ENCODE peak calls at places on chromosomes 1 and 21, in five cellular contexts. V is sigmoid colon, H is transverse colon, G is ascending aorta, E is ovary. Q is an unnamed sample. For H3K4me1 and H3K9me3, the result is how much of the 10 kb centered on the place peaks cover.

GRCh38 chr1:38173848-38174247 is 127.3 kb upstream of the POU3F1 start:
- DNase-seq in V (no peak), H (no peak), G (no peak), E (no peak), Q (no peak)

GRCh38 chr1:21317035-21317689 is 26.9 kb upstream of the ECE1 start:
- DNase-seq in V (peak), H (peak), G (peak), E (peak), Q (peak)

GRCh38 chr21:41715649-41716321 is 51.1 kb downstream of the RIPK4 start:
- DNase-seq in V (no peak), H (peak), G (no peak), E (no peak), Q (no peak)

GRCh38 chr1:190183588-190183987 is 294.1 kb downstream of the BRINP3 start:
- DNase-seq in V (no peak), H (no peak), G (no peak), E (no peak), Q (no peak)

GRCh38 chr1:2541619-2542246 is 11.7 kb upstream of the HES5 start:
- DNase-seq in V (no peak), H (peak), G (no peak), E (no peak), Q (peak)

GRCh38 chr1:168636642-168637111 is 60.3 kb downstream of the XCL1 start:
- DNase-seq in V (peak), H (no peak), G (no peak), E (no peak), Q (no peak)

GRCh38 chr1:1788646-1789431 is 10.6 kb upstream of the NADK start:
- DNase-seq in V (no peak), H (peak), G (no peak), E (no peak), Q (peak)

GRCh38 chr1:208132287-208132882 is 111.8 kb downstream of the PLXNA2 start:
- DNase-seq in V (peak), H (peak), G (no peak), E (peak), Q (peak)

GRCh38 chr1:53371121-53371666 is 43.3 kb upstream of the LRP8 start:
- DNase-seq in V (no peak), H (no peak), G (no peak), E (no peak), Q (no peak)

GRCh38 chr1:61808968-61809367 is 66.7 kb downstream of the PATJ start:
- DNase-seq in V (no peak), H (no peak), G (no peak), E (no peak), Q (no peak)

GRCh38 chr1:96962807-96963206 is 241.2 kb downstream of the PTBP2 start:
- DNase-seq in V (no peak), H (no peak), G (no peak), E (no peak), Q (no peak)

GRCh38 chr1:71377886-71378285 is 297.1 kb upstream of the ZRANB2 start:
- DNase-seq in V (no peak), H (no peak), G (no peak), E (no peak), Q (no peak)

GRCh38 chr1:30977105-30977504 is 68.5 kb upstream of the SDC3 start:
- DNase-seq in V (no peak), H (no peak), G (no peak), E (no peak), Q (no peak)

GRCh38 chr21:44989538-44989888 is 49.7 kb downstream of the SLX9 start:
- DNase-seq in V (peak), H (no peak), G (no peak), E (peak), Q (no peak)

GRCh38 chr1:43754892-43755291 is 47.6 kb downstream of the ST3GAL3 start:
- DNase-seq in V (no peak), H (no peak), G (no peak), E (no peak), Q (no peak)

GRCh38 chr1:1433804-1434130 is 1.7 kb upstream of the VWA1 start:
- DNase-seq in V (no peak), H (no peak), G (no peak), E (peak), Q (no peak)

GRCh38 chr1:3676581-3677410 is 24.5 kb downstream of the TP73 start:
- DNase-seq in V (no peak), H (no peak), G (no peak), E (no peak), Q (no peak)

GRCh38 chr21:33313183-33313582 is 11.6 kb upstream of the IFNAR1 start:
- DNase-seq in V (no peak), H (no peak), G (no peak), E (no peak), Q (no peak)

GRCh38 chr1:60762176-60762575 is 320.2 kb upstream of the NFIA start:
- DNase-seq in V (no peak), H (no peak), G (no peak), E (no peak), Q (no peak)

GRCh38 chr1:39529901-39530535 is 38.6 kb downstream of the BMP8A start:
- DNase-seq in V (no peak), H (no peak), G (no peak), E (no peak), Q (no peak)

GRCh38 chr1:71054281-71054731 is 6.7 kb upstream of the PTGER3 start:
- DNase-seq in V (no peak), H (no peak), G (no peak), E (no peak), Q (no peak)

GRCh38 chr1:116569776-116570357 is 959 bp downstream of the CD58 start:
- DNase-seq in V (peak), H (peak), G (no peak), E (peak), Q (peak)

GRCh38 chr1:231315887-231316286 is 21.8 kb downstream of the EXOC8 start:
- DNase-seq in V (no peak), H (peak), G (no peak), E (no peak), Q (peak)

GRCh38 chr1:13605159-13605558 is 21.5 kb downstream of the PDPN start:
- DNase-seq in V (no peak), H (no peak), G (no peak), E (no peak), Q (no peak)

GRCh38 chr1:209250970-209251636 is 332.4 kb upstream of the CAMK1G start:
- DNase-seq in V (no peak), H (no peak), G (no peak), E (no peak), Q (no peak)

GRCh38 chr1:230145953-230146476 is 79.0 kb downstream of the GALNT2 start:
- DNase-seq in V (no peak), H (no peak), G (no peak), E (no peak), Q (no peak)

GRCh38 chr1:230188826-230189225 is 121.8 kb downstream of the GALNT2 start:
- DNase-seq in V (no peak), H (no peak), G (no peak), E (no peak), Q (no peak)

GRCh38 chr1:23530089-23530749 is 814 bp downstream of the E2F2 start:
- DNase-seq in V (no peak), H (peak), G (no peak), E (no peak), Q (no peak)

GRCh38 chr1:13590486-13590885 is 6.9 kb downstream of the PDPN start:
- DNase-seq in V (no peak), H (no peak), G (no peak), E (no peak), Q (no peak)

GRCh38 chr1:11746092-11746491 is 10.2 kb downstream of the AGTRAP start:
- DNase-seq in V (no peak), H (no peak), G (no peak), E (no peak), Q (peak)

GRCh38 chr21:16624468-16625102 is 888.3 kb upstream of the CXADR start:
- DNase-seq in V (no peak), H (no peak), G (no peak), E (no peak), Q (no peak)

GRCh38 chr1:7525664-7526063 is 245.4 kb upstream of the VAMP3 start:
- DNase-seq in V (no peak), H (no peak), G (no peak), E (no peak), Q (no peak)

GRCh38 chr1:109762039-109762585 is 1.6 kb downstream of the EPS8L3 start:
- DNase-seq in V (no peak), H (peak), G (no peak), E (peak), Q (peak)

GRCh38 chr1:70034403-70034802 is 171.0 kb downstream of the LRRC40 start:
- DNase-seq in V (no peak), H (no peak), G (no peak), E (no peak), Q (no peak)

GRCh38 chr1:64922336-64922735 is 44.0 kb downstream of the JAK1 start:
- DNase-seq in V (no peak), H (no peak), G (no peak), E (no peak), Q (no peak)
- H3K4me1 ChIP-seq in V (under half), H (under half), G (under half), E (under half), Q (under half)

DNA sequence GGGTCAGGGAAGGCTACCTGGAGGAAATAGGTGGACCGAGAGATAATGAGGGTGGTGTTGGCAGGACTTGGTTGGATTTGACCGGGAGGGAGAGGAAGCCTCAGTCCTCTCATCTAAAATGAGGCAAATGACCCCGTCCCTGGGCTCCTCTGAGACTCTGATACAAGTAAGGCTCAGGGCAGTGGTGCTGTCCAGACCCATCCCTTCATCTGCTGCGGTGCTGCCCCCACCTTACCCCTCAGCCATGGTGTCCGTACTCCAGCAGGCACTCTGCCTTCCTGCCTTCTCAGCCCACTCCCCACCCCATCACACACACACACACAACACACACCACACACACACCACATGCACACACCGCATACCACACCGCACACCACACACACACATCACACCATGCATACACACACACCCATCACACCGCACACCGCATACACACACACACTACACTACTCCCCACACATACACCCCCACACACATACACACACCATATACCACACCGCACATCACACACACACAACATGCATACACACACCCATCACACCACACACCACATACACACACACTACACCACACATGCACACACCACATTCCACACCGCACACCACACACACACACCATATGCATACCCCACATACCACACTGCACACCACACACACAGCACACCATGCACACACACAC is 29.4 kb upstream of the SLC26A9 start:
- DNase-seq in V (peak), H (no peak), G (no peak), E (no peak), Q (no peak)
- H3K4me3 ChIP-seq in V (no peak), H (no peak), G (no peak), E (no peak), Q (no peak)

DNA sequence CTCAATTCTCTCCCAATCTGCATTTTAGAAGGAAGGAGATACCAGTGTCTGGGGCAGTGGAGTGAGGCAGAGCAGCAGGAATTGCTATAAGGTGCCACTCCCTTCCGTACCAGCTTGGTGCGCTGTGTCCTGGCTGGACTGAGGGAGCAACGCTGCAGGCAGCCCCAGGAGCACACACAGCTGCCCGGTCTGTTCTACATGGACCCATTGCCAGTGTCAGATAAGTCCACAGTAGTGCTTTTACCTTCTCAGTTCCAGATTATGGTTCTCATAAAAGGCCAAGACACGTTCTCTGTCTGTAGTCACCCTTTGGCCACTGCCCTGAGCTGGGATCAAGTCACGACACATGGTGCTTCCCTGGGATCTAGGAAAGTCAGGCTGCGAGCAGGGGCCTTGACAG is 44.1 kb upstream of the BARHL2 start:
- DNase-seq in V (no peak), H (no peak), G (no peak), E (no peak), Q (no peak)
- H3K9me3 ChIP-seq in V (under half), H (under half), G (under half), E (under half), Q (under half)

DNA sequence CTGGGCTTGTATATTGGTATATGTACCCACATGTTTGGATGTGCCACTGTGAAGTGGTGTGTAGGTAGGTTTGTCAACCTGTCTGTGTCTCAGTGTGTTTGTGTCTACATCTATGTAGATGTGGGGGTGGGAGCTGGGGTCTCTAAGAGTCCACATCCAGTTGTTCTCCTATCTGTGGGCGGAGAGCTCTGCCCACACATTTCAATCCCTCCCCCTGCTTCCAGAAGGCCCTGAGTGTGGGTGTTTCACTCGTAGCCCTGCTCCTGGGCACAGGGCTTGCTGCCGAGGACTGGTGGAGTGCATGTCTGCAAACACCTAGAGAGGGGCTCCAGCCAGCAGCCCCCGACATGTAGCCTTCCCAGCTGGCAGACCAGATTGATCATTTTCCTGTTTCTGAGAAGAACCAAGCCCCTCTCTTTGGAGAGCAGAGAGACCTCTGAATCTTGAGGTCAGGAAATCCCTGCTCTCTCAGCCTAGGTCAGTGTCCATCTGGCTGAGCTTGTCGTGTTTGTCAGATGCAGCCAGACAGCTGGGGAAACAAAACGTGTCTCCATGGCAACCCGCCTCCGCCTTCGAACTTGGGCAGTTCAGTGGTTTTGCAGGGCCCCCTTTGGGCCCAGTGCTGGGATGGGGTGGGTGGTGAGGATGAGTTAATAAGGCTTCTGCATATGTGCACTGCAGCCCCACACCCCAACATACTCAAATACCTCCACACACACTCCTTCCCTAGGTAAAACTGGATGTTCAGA is 31.2 kb upstream of the SYNC start:
- DNase-seq in V (no peak), H (no peak), G (no peak), E (no peak), Q (no peak)
- H3K4me1 ChIP-seq in V (under half), H (under half), G (under half), E (under half), Q (under half)

DNA sequence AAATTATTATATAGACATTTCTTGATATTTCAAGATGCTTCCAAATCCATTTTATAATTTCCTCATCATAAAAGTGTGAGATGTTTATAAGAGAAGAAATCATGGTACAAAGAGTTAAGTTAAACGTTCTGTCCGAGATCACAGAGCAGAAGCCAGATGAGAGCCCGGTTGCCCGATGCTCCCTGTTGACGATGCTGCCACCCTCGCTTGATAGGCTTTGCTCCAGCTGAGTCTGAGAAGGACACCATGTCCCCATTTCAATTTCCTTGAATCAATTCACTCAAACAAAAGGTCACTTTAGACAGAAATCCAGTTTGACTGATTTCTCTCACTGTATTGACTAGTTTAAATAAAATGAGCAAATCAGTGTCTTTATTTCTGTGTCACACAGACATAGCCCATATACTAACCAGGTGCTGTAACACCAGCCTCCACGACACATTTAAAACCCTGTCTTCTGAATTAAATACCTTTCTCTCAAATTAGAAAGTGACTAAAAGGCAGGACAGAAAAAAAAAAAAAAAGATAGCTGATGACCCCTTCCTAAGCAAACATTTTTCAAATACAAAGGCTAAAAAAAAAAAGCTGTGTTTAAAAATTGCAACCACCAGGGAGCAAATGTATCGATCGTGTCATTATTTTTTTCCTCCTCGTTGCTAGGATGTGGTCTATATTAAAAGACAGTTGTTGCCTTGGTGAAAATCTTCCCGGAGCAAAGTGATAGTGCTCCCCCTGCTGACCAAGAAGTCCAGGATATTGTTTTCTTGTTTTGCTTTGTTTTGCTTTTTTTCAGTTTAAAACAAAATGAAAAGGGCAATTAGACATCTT is 35.2 kb downstream of the DNASE2B start:
- DNase-seq in V (no peak), H (peak), G (no peak), E (no peak), Q (peak)
- H3K4me3 ChIP-seq in V (peak), H (peak), G (peak), E (no peak), Q (no peak)

DNA sequence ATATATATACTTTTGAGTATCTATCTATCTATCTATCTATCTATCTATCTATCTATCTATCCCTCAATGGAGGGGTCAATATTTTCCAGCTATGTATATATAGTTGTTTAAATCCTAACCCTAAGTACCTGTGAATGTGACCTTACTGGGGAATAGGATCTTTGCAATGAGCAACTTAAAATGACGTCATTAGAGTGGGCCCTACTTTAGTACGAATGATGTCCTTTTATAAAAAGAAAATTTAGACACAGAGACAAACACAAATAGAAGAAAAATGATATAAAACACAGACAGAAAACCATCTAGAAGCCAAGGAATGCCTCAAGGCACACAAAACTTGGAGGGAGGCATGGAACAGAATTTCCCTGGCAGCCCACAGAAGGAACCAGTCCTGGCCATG is 2283.7 kb downstream of the NCAM2 start:
- DNase-seq in V (no peak), H (no peak), G (no peak), E (no peak), Q (no peak)
- H3K9me3 ChIP-seq in V (under half), H (under half), G (under half), E (under half), Q (under half)

GRCh38 chr1:183588827-183589226 is 1.4 kb downstream of the NCF2 start:
- DNase-seq in V (no peak), H (peak), G (no peak), E (no peak), Q (no peak)
- H3K4me1 ChIP-seq in V (under half), H (under half), G (under half), E (under half), Q (under half)

DNA sequence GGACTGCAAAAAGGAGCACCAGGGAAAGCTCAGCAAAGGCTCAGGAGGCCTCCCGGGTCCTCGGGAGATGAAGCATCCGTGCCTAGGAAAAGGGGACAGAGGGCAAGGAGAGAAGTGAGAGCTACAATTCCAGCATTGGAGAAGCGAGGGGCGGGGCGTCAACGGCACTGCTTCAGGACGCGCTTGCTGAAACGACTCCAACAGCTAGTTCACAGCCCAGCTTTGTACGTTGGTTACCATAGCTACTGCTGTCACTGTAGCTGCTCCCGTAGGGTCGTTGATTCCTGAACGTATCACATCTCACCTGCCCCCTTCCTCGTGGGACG is 63.1 kb downstream of the TOR1AIP2 start:
- DNase-seq in V (no peak), H (no peak), G (no peak), E (no peak), Q (no peak)
- H3K4me3 ChIP-seq in V (peak), H (peak), G (peak), E (peak), Q (no peak)

GRCh38 chr1:227632325-227632724 is 69.0 kb downstream of the ZNF678 start:
- DNase-seq in V (no peak), H (no peak), G (no peak), E (no peak), Q (no peak)
- H3K9me3 ChIP-seq in V (under half), H (half or more), G (half or more), E (under half), Q (under half)

Q was measured in adrenal gland.